ENCODE peak calls at places on chromosomes 11 and 22, in five cellular contexts. One of them, this sample, is unnamed.
A peak's percentile ranks its signal among the peaks of the same experiment; 100 is the strongest.

GRCh38 chr11:12692238-12693074 is 18.2 kb downstream of the TEAD1 start:
- DNase-seq in GM12878: no peak
- DNase-seq in HCT116: peak; percentile 60
- DNase-seq in K562: no peak
- DNase-seq in HepG2: peak; percentile 94
- DNase-seq in this sample: no peak

GRCh38 chr11:120613264-120614226 is 102.0 kb downstream of the GRIK4 start:
- DNase-seq in GM12878: peak; percentile 83
- DNase-seq in HCT116: no peak
- DNase-seq in K562: no peak
- DNase-seq in HepG2: no peak
- DNase-seq in this sample: no peak

GRCh38 chr11:1028616-1029015 is 7.9 kb downstream of the MUC6 start:
- DNase-seq in GM12878: no peak
- DNase-seq in HCT116: no peak
- DNase-seq in K562: no peak
- DNase-seq in HepG2: no peak
- DNase-seq in this sample: no peak

GRCh38 chr11:129862123-129862522 is 33.3 kb downstream of the NFRKB start:
- DNase-seq in GM12878: no peak
- DNase-seq in HCT116: no peak
- DNase-seq in K562: no peak
- DNase-seq in HepG2: no peak
- DNase-seq in this sample: no peak

GRCh38 chr11:63917685-63918523 is 940 bp upstream of the RCOR2 start:
- DNase-seq in GM12878: no peak
- DNase-seq in HCT116: peak; percentile 68
- DNase-seq in K562: peak; percentile 75
- DNase-seq in HepG2: peak; percentile 43
- DNase-seq in this sample: no peak

GRCh38 chr11:10351435-10351767 is 46.5 kb downstream of the ADM start:
- DNase-seq in GM12878: no peak
- DNase-seq in HCT116: no peak
- DNase-seq in K562: peak; percentile 14
- DNase-seq in HepG2: no peak
- DNase-seq in this sample: no peak

GRCh38 chr11:109145287-109145686 is 276.7 kb upstream of the C11orf87 start:
- DNase-seq in GM12878: no peak
- DNase-seq in HCT116: no peak
- DNase-seq in K562: no peak
- DNase-seq in HepG2: no peak
- DNase-seq in this sample: no peak

GRCh38 chr11:74138021-74138420 is 32.8 kb downstream of the C2CD3 start:
- DNase-seq in GM12878: no peak
- DNase-seq in HCT116: no peak
- DNase-seq in K562: no peak
- DNase-seq in HepG2: no peak
- DNase-seq in this sample: no peak

GRCh38 chr11:114076974-114077373 is 17.5 kb downstream of the ZBTB16 start:
- DNase-seq in GM12878: no peak
- DNase-seq in HCT116: no peak
- DNase-seq in K562: no peak
- DNase-seq in HepG2: no peak
- DNase-seq in this sample: no peak

GRCh38 chr11:93020248-93021088 is 51.0 kb downstream of the MTNR1B start:
- DNase-seq in GM12878: no peak
- DNase-seq in HCT116: no peak
- DNase-seq in K562: no peak
- DNase-seq in HepG2: no peak
- DNase-seq in this sample: no peak

GRCh38 chr11:19864141-19865120 is 151.8 kb downstream of the NAV2 start:
- DNase-seq in GM12878: no peak
- DNase-seq in HCT116: no peak
- DNase-seq in K562: no peak
- DNase-seq in HepG2: peak; percentile 24
- DNase-seq in this sample: no peak

GRCh38 chr11:46690702-46691101 is 9.7 kb downstream of the ARHGAP1 start:
- DNase-seq in GM12878: no peak
- DNase-seq in HCT116: no peak
- DNase-seq in K562: no peak
- DNase-seq in HepG2: peak; percentile 44
- DNase-seq in this sample: no peak

GRCh38 chr11:87926250-87926970 is 248.8 kb downstream of the RAB38 start:
- DNase-seq in GM12878: no peak
- DNase-seq in HCT116: peak; percentile 80
- DNase-seq in K562: no peak
- DNase-seq in HepG2: no peak
- DNase-seq in this sample: no peak

GRCh38 chr11:65645710-65646109 is 7.8 kb downstream of the SIPA1 start:
- DNase-seq in GM12878: no peak
- DNase-seq in HCT116: no peak
- DNase-seq in K562: no peak
- DNase-seq in HepG2: no peak
- DNase-seq in this sample: no peak

GRCh38 chr11:71438650-71439049 is 9.5 kb downstream of the DHCR7 start:
- DNase-seq in GM12878: no peak
- DNase-seq in HCT116: no peak
- DNase-seq in K562: no peak
- DNase-seq in HepG2: no peak
- DNase-seq in this sample: no peak

GRCh38 chr11:119741369-119742262 is 12.6 kb upstream of the NECTIN1 start:
- DNase-seq in GM12878: no peak
- DNase-seq in HCT116: no peak
- DNase-seq in K562: peak; percentile 83
- DNase-seq in HepG2: peak; percentile 21
- DNase-seq in this sample: peak; percentile 95

GRCh38 chr11:113974741-113975470 is at the start of gene HTR3A:
- DNase-seq in GM12878: no peak
- DNase-seq in HCT116: peak; percentile 69
- DNase-seq in K562: peak; percentile 48
- DNase-seq in HepG2: peak; percentile 9
- DNase-seq in this sample: peak; percentile 43

GRCh38 chr22:23219787-23220484 is 39.6 kb downstream of the BCR start:
- DNase-seq in GM12878: peak; percentile 67
- DNase-seq in HCT116: no peak
- DNase-seq in K562: peak; percentile 90
- DNase-seq in HepG2: no peak
- DNase-seq in this sample: no peak

GRCh38 chr11:59076876-59077571 is 9.1 kb upstream of the GLYATL1B start:
- DNase-seq in GM12878: no peak
- DNase-seq in HCT116: no peak
- DNase-seq in K562: no peak
- DNase-seq in HepG2: no peak
- DNase-seq in this sample: no peak

GRCh38 chr22:37175414-37176144 is 12.5 kb downstream of the C1QTNF6 start:
- DNase-seq in GM12878: no peak
- DNase-seq in HCT116: no peak
- DNase-seq in K562: no peak
- DNase-seq in HepG2: no peak
- DNase-seq in this sample: no peak

GRCh38 chr11:130700092-130700491 is 216.2 kb downstream of the SNX19 start:
- DNase-seq in GM12878: no peak
- DNase-seq in HCT116: no peak
- DNase-seq in K562: no peak
- DNase-seq in HepG2: no peak
- DNase-seq in this sample: no peak

GRCh38 chr22:50417544-50417943 is 57.3 kb downstream of the SBF1 start:
- DNase-seq in GM12878: no peak
- DNase-seq in HCT116: no peak
- DNase-seq in K562: no peak
- DNase-seq in HepG2: no peak
- DNase-seq in this sample: no peak

GRCh38 chr11:85809191-85809590 is 1.8 kb downstream of the SYTL2 start:
- DNase-seq in GM12878: no peak
- DNase-seq in HCT116: no peak
- DNase-seq in K562: no peak
- DNase-seq in HepG2: no peak
- DNase-seq in this sample: no peak

GRCh38 chr11:134041791-134042696 is 26.8 kb upstream of the JAM3 start:
- DNase-seq in GM12878: no peak
- DNase-seq in HCT116: no peak
- DNase-seq in K562: no peak
- DNase-seq in HepG2: no peak
- DNase-seq in this sample: no peak

GRCh38 chr11:102957953-102958352 is 2.4 kb upstream of the MMP13 start:
- DNase-seq in GM12878: no peak
- DNase-seq in HCT116: no peak
- DNase-seq in K562: no peak
- DNase-seq in HepG2: no peak
- DNase-seq in this sample: no peak

GRCh38 chr22:16810188-16810802 is 14.9 kb downstream of the XKR3 start:
- DNase-seq in GM12878: no peak
- DNase-seq in HCT116: no peak
- DNase-seq in K562: peak; percentile 49
- DNase-seq in HepG2: no peak
- DNase-seq in this sample: no peak

GRCh38 chr11:66924272-66924671 is 33.9 kb downstream of the PC start:
- DNase-seq in GM12878: no peak
- DNase-seq in HCT116: no peak
- DNase-seq in K562: no peak
- DNase-seq in HepG2: no peak
- DNase-seq in this sample: no peak

GRCh38 chr11:1350086-1350725 is 39.5 kb upstream of the BRSK2 start:
- DNase-seq in GM12878: no peak
- DNase-seq in HCT116: no peak
- DNase-seq in K562: no peak
- DNase-seq in HepG2: no peak
- DNase-seq in this sample: no peak

GRCh38 chr11:64052938-64053622 is 17.3 kb downstream of the FLRT1 start:
- DNase-seq in GM12878: no peak
- DNase-seq in HCT116: no peak
- DNase-seq in K562: no peak
- DNase-seq in HepG2: no peak
- DNase-seq in this sample: no peak

GRCh38 chr11:71355266-71355665 is 92.9 kb downstream of the DHCR7 start:
- DNase-seq in GM12878: no peak
- DNase-seq in HCT116: no peak
- DNase-seq in K562: no peak
- DNase-seq in HepG2: no peak
- DNase-seq in this sample: no peak

GRCh38 chr11:14703731-14704130 is 60.1 kb downstream of the PDE3B start:
- DNase-seq in GM12878: no peak
- DNase-seq in HCT116: no peak
- DNase-seq in K562: no peak
- DNase-seq in HepG2: no peak
- DNase-seq in this sample: no peak

GRCh38 chr11:119615003-119615878 is 113.8 kb downstream of the NECTIN1 start:
- DNase-seq in GM12878: peak; percentile 48
- DNase-seq in HCT116: peak; percentile 16
- DNase-seq in K562: no peak
- DNase-seq in HepG2: peak; percentile 83
- DNase-seq in this sample: no peak

GRCh38 chr11:64165482-64165841 is 451 bp downstream of the MACROD1 start:
- DNase-seq in GM12878: no peak
- DNase-seq in HCT116: no peak
- DNase-seq in K562: no peak
- DNase-seq in HepG2: no peak
- DNase-seq in this sample: no peak

GRCh38 chr11:110430267-110431211 is 791 bp downstream of the FDX1 start:
- DNase-seq in GM12878: peak; percentile 8
- DNase-seq in HCT116: no peak
- DNase-seq in K562: no peak
- DNase-seq in HepG2: peak; percentile 47
- DNase-seq in this sample: no peak
- TF ChIP-seq POLR2A in GM12878: no peak
- TF ChIP-seq POLR2A in HCT116: no peak
- TF ChIP-seq POLR2A in K562: no peak
- TF ChIP-seq POLR2A in HepG2: peak; percentile 64
- TF ChIP-seq POLR2A in this sample: peak; percentile 59

DNA sequence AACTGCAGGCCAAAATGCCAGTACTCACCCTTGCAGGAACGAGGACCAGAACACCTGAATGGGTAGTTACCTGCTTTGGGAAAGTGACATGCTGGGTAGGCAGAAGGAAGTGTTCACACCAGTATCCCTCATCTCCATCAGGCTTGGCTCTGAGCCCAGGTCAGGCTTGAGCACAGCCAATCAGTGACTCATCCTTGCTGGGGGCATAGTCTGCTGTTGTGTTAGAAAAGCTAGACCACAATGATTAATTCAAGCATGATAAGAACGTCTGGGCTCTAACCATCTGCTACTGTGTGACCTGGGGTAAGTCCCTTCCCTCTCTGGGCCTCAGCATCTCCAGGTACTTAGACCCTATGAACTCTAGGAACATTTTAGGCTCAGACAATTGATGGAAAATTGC is 450.4 kb downstream of the MIAT start:
- DNase-seq in GM12878: no peak
- DNase-seq in HCT116: peak; percentile 70
- DNase-seq in K562: no peak
- DNase-seq in HepG2: peak; percentile 30
- DNase-seq in this sample: no peak
- TF ChIP-seq JUND in GM12878: no peak
- TF ChIP-seq JUND in HCT116: no peak
- TF ChIP-seq JUND in K562: no peak
- TF ChIP-seq JUND in HepG2: no peak
- TF ChIP-seq JUND in this sample: no peak

DNA sequence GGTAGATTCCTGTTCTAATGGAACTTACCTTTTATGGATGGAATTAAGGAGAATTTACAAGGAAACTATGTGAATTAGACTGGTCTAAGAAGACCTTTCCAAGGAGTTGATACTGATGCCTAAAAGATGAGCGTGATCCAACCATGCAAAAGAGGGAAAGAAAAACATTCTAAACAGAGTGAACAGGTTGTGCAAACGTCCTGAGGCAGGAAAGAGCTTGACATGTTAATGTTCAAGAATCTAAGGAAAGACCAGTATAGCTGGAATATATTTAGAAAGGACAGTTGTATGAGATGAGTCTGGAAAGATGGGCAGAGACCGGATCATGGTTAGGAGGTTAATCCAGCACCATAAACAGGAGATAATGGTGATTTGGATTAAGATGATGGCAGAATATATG is 1.3 kb downstream of the DDIAS start:
- DNase-seq in GM12878: no peak
- DNase-seq in HCT116: no peak
- DNase-seq in K562: no peak
- DNase-seq in HepG2: no peak
- DNase-seq in this sample: no peak
- H3K4me3 ChIP-seq in GM12878: peak overlapping the region; percentile 72
- H3K4me3 ChIP-seq in HCT116: peak overlapping the region; percentile 55
- H3K4me3 ChIP-seq in K562: peak overlapping the region; percentile 69
- H3K4me3 ChIP-seq in HepG2: peak overlapping the region; percentile 96
- H3K4me3 ChIP-seq in this sample: peak overlapping the region; percentile 79

DNA sequence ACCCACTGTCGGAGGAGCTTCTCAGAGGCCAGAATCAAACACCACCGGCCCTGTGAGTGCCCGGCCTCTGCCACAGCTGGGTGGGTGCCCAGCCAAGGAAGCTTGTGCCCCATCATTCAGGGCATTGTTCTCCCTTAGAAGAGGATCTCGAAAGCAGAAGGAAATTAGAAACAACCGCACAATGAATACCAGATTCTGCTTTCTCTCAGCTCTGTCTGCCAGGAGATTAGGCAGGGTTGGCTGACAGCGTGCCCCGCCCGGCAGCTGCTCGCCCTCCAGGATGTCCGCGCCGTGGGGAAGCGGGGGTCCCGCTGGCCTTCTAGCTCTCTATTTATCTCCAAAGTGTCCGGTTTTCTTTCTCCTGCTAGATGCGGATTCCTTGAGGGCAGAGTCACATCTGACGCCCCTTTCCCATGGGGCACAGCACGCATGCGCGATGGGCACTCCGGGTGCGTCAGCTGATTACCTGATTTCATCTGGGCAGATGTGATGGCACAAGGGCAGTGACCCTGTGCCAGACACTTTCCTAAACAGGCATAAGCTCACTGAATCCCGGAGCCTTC is 25.5 kb downstream of the SCGB1A1 start:
- DNase-seq in GM12878: peak; percentile 16
- DNase-seq in HCT116: no peak
- DNase-seq in K562: no peak
- DNase-seq in HepG2: no peak
- DNase-seq in this sample: no peak
- TF ChIP-seq POLR2A in GM12878: no peak
- TF ChIP-seq POLR2A in HCT116: no peak
- TF ChIP-seq POLR2A in K562: no peak
- TF ChIP-seq POLR2A in HepG2: no peak
- TF ChIP-seq POLR2A in this sample: no peak

This sample was measured in H1.